ENCODE peak calls at places on chromosomes 5 and 9, in four cellular contexts. One of them, this sample, is unnamed.

GRCh38 chr5:42423285-42424152 is at the start of gene GHR:
- DNase-seq in mesendoderm: peak
- DNase-seq in H1: peak
- DNase-seq in IMR-90: peak
- DNase-seq in this sample: peak

GRCh38 chr5:56123531-56124243 is 109.4 kb downstream of the ANKRD55 start:
- DNase-seq in mesendoderm: peak
- DNase-seq in H1: peak
- DNase-seq in IMR-90: peak
- DNase-seq in this sample: peak

GRCh38 chr9:79936336-79936735 is 364.6 kb downstream of the TLE4 start:
- DNase-seq in mesendoderm: no peak
- DNase-seq in H1: no peak
- DNase-seq in IMR-90: no peak
- DNase-seq in this sample: no peak

GRCh38 chr5:146877783-146878470 is 630 bp downstream of the PPP2R2B start:
- DNase-seq in H1: peak
- DNase-seq in mesendoderm: peak
- DNase-seq in IMR-90: no peak
- DNase-seq in this sample: peak

GRCh38 chr9:137053944-137054931 is at the start of gene ENTPD2:
- DNase-seq in mesendoderm: no peak
- DNase-seq in H1: peak
- DNase-seq in IMR-90: no peak
- DNase-seq in this sample: peak

GRCh38 chr5:28165116-28165515 is 1126.7 kb upstream of the CDH9 start:
- DNase-seq in mesendoderm: peak
- DNase-seq in IMR-90: no peak
- DNase-seq in H1: no peak
- DNase-seq in this sample: no peak

GRCh38 chr5:141298376-141298775 is 5.5 kb downstream of the SLC25A2 start:
- DNase-seq in H1: no peak
- DNase-seq in IMR-90: no peak
- DNase-seq in mesendoderm: no peak
- DNase-seq in this sample: no peak

GRCh38 chr5:81787843-81788242 is 36.9 kb upstream of the SSBP2 start:
- DNase-seq in H1: peak
- DNase-seq in mesendoderm: peak
- DNase-seq in IMR-90: peak
- DNase-seq in this sample: no peak

GRCh38 chr9:123251741-123252140 is 16.6 kb downstream of the STRBP start:
- DNase-seq in H1: no peak
- DNase-seq in mesendoderm: no peak
- DNase-seq in IMR-90: no peak
- DNase-seq in this sample: no peak

GRCh38 chr9:34396276-34397214 is 19.8 kb upstream of the MYORG start:
- DNase-seq in mesendoderm: no peak
- DNase-seq in H1: no peak
- DNase-seq in IMR-90: no peak
- DNase-seq in this sample: no peak

GRCh38 chr5:139092741-139093140 is 105.4 kb downstream of the SIL1 start:
- DNase-seq in mesendoderm: no peak
- DNase-seq in H1: no peak
- DNase-seq in IMR-90: no peak
- DNase-seq in this sample: no peak

GRCh38 chr9:38689678-38690077 is 30.3 kb downstream of the FAM240B start:
- DNase-seq in IMR-90: peak
- DNase-seq in H1: peak
- DNase-seq in mesendoderm: peak
- DNase-seq in this sample: peak

GRCh38 chr5:8721536-8721935 is 824.3 kb downstream of the SEMA5A start:
- DNase-seq in mesendoderm: no peak
- DNase-seq in H1: no peak
- DNase-seq in IMR-90: no peak
- DNase-seq in this sample: no peak

GRCh38 chr5:178785999-178786398 is 55.5 kb upstream of the ZNF354A start:
- DNase-seq in H1: no peak
- DNase-seq in IMR-90: no peak
- DNase-seq in mesendoderm: no peak
- DNase-seq in this sample: no peak

DNA sequence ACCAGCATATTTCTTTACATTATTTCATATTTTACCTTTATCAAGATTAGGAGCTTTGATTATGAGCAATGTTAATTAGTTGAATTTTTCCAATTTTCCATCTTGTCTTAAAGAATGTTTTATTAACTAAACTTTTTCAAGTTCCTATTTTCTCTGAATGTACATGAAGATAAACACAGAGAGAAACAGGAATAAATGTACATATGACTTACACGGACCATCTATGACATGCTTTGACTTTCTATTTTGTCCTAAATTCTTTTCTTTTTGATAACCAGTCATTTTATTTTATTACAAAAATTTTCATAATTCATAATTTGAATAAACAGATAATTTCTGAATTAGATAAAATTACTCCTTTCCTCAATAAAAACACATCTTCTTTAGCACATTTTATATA is 1038.8 kb upstream of the ARRDC3 start:
- DNase-seq in H1: no peak
- DNase-seq in IMR-90: no peak
- DNase-seq in mesendoderm: peak
- DNase-seq in this sample: no peak
- H4K5ac ChIP-seq in H1: no peak
- H4K5ac ChIP-seq in IMR-90: no peak
- H4K5ac ChIP-seq in mesendoderm: no peak
- H4K5ac ChIP-seq in this sample: no peak

DNA sequence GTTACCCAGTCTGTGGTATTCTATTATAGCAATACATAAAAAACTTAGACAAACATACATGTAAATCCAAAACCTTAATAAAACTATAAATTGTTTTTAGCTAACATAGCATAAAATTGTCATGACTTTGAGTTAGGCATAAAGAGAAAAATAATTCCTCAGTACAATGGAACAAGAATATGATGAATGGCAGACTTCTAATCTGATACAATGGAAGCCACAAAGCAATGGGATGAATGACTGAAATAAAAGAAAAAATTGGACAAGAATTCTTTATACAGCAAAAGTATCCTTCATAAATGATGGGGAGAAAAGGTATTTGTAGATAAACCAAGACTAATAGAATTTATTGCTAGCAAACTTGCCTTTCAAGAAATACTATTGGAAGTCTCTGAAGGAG is 524.2 kb downstream of the GABRG2 start:
- DNase-seq in mesendoderm: peak
- DNase-seq in IMR-90: no peak
- DNase-seq in H1: no peak
- DNase-seq in this sample: no peak
- H4K5ac ChIP-seq in mesendoderm: no peak
- H4K5ac ChIP-seq in IMR-90: no peak
- H4K5ac ChIP-seq in H1: no peak
- H4K5ac ChIP-seq in this sample: no peak

DNA sequence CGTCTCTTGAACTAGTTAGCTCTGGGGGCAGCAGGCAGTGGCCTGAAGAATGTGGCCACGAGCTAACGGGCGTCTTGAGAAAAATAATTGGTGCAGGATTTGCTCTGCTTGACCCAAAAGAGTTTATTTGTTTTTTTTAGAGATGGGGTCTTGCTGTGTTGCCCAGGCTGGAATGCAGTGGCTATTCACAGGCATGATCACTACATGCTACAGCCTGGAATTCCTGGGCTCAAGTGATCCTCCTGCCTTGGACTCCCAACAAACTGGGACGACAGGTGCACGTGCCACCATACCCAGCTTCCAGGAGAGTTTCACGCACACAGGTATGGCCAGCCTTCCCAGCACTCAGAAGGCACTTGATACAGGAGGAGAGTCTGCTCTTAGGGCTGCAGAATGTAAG is 203.8 kb downstream of the MLLT3 start:
- DNase-seq in H1: no peak
- DNase-seq in IMR-90: no peak
- DNase-seq in mesendoderm: no peak
- DNase-seq in this sample: no peak
- H4K5ac ChIP-seq in H1: no peak
- H4K5ac ChIP-seq in IMR-90: no peak
- H4K5ac ChIP-seq in mesendoderm: no peak
- H4K5ac ChIP-seq in this sample: no peak

GRCh38 chr9:13171261-13171660 is 108.2 kb downstream of the MPDZ start:
- DNase-seq in H1: no peak
- DNase-seq in IMR-90: peak
- DNase-seq in mesendoderm: peak
- DNase-seq in this sample: no peak

GRCh38 chr9:13173553-13173952 is 105.9 kb downstream of the MPDZ start:
- DNase-seq in mesendoderm: no peak
- DNase-seq in IMR-90: no peak
- DNase-seq in H1: no peak
- DNase-seq in this sample: no peak

GRCh38 chr9:13181652-13182051 is 97.8 kb downstream of the MPDZ start:
- DNase-seq in IMR-90: peak
- DNase-seq in H1: no peak
- DNase-seq in mesendoderm: peak
- DNase-seq in this sample: no peak

GRCh38 chr9:13174906-13175639 is 104.4 kb downstream of the MPDZ start:
- DNase-seq in H1: no peak
- DNase-seq in mesendoderm: no peak
- DNase-seq in IMR-90: no peak
- DNase-seq in this sample: no peak

GRCh38 chr9:13175732-13176131 is 103.8 kb downstream of the MPDZ start:
- DNase-seq in IMR-90: no peak
- DNase-seq in mesendoderm: no peak
- DNase-seq in H1: no peak
- DNase-seq in this sample: no peak
- H4K5ac ChIP-seq in IMR-90: no peak
- H4K5ac ChIP-seq in mesendoderm: no peak
- H4K5ac ChIP-seq in H1: no peak
- H4K5ac ChIP-seq in this sample: no peak

GRCh38 chr9:98792096-98792490 is 4.3 kb downstream of the ANKS6 start:
- DNase-seq in IMR-90: no peak
- DNase-seq in mesendoderm: no peak
- DNase-seq in H1: peak
- DNase-seq in this sample: no peak
- H4K5ac ChIP-seq in IMR-90: no peak
- H4K5ac ChIP-seq in mesendoderm: no peak
- H4K5ac ChIP-seq in H1: no peak
- H4K5ac ChIP-seq in this sample: no peak